ENCODE peak calls at places on chromosomes 12 and 14, in seven cellular contexts. E is SK-N-SH, H is HepG2, F is HCT116, V is H1, I is K562, C is GM12878. U is an unnamed sample. For H3K27me3, the result is how much of the 10 kb centered on the place peaks cover.

GRCh38 chr14:37466623-37467088 is 128.4 kb downstream of the FOXA1 start:
- DNase-seq in E (no peak), H (peak), F (no peak), V (no peak), I (no peak), C (no peak), U (no peak)

GRCh38 chr14:98408713-98409112 is 863.3 kb downstream of the BCL11B start:
- DNase-seq in E (no peak), H (no peak), F (no peak), V (no peak), I (no peak), C (no peak), U (no peak)

GRCh38 chr14:32150392-32150791 is 51.5 kb upstream of the RNU6-7 start:
- DNase-seq in E (no peak), H (no peak), F (no peak), V (no peak), I (peak), C (no peak), U (no peak)

GRCh38 chr14:90797451-90797850 is 18.8 kb downstream of the TTC7B start:
- DNase-seq in E (no peak), H (no peak), F (no peak), V (no peak), I (no peak), C (no peak), U (no peak)

GRCh38 chr12:115313929-115314328 is 630.0 kb upstream of the TBX3 start:
- DNase-seq in E (no peak), H (peak), F (no peak), V (no peak), I (no peak), C (no peak), U (no peak)

GRCh38 chr12:49903700-49904423 is at the start of gene FAIM2:
- DNase-seq in E (peak), H (no peak), F (no peak), V (no peak), I (no peak), C (no peak), U (no peak)

GRCh38 chr14:72201645-72202044 is 269.4 kb downstream of the RGS6 start:
- DNase-seq in E (no peak), H (no peak), F (no peak), V (no peak), I (no peak), C (no peak), U (no peak)

GRCh38 chr12:50788562-50788961 is 24.7 kb downstream of the ATF1 start:
- DNase-seq in E (no peak), H (peak), F (no peak), V (peak), I (no peak), C (no peak), U (no peak)

GRCh38 chr12:49783917-49784676 is 42.7 kb downstream of the TMBIM6 start:
- DNase-seq in E (no peak), H (no peak), F (no peak), V (no peak), I (no peak), C (no peak), U (no peak)

GRCh38 chr14:69917287-69917686 is 38.1 kb downstream of the SMOC1 start:
- DNase-seq in E (no peak), H (peak), F (no peak), V (no peak), I (no peak), C (no peak), U (no peak)

GRCh38 chr14:68359862-68360552 is 432.9 kb downstream of the ZFP36L1 start:
- DNase-seq in E (no peak), H (no peak), F (peak), V (no peak), I (peak), C (no peak), U (no peak)

GRCh38 chr14:105857816-105858675 is 331.7 kb downstream of the TMEM121 start:
- DNase-seq in E (no peak), H (no peak), F (no peak), V (no peak), I (no peak), C (no peak), U (no peak)

GRCh38 chr12:25121916-25122315 is 73.0 kb downstream of the DNAI7 start:
- DNase-seq in E (no peak), H (no peak), F (no peak), V (no peak), I (no peak), C (no peak), U (no peak)

GRCh38 chr12:107435072-107435471 is 250.5 kb upstream of the PWP1 start:
- DNase-seq in E (no peak), H (no peak), F (no peak), V (no peak), I (no peak), C (no peak), U (no peak)

GRCh38 chr14:68943107-68943506 is 36.0 kb downstream of the ACTN1 start:
- DNase-seq in E (no peak), H (no peak), F (no peak), V (no peak), I (no peak), C (no peak), U (no peak)

GRCh38 chr12:28872654-28873268 is 276.3 kb upstream of the FAR2 start:
- DNase-seq in E (peak), H (peak), F (peak), V (peak), I (peak), C (no peak), U (peak)

GRCh38 chr12:79681008-79681590 is 9.7 kb downstream of the PAWR start:
- DNase-seq in E (no peak), H (no peak), F (no peak), V (no peak), I (no peak), C (no peak), U (no peak)

GRCh38 chr12:33628087-33628486 is 188.5 kb upstream of the SYT10 start:
- DNase-seq in E (no peak), H (no peak), F (no peak), V (no peak), I (no peak), C (no peak), U (no peak)

GRCh38 chr12:107843351-107844311 is 69.1 kb downstream of the ASCL4 start:
- DNase-seq in E (peak), H (no peak), F (no peak), V (peak), I (no peak), C (no peak), U (no peak)

GRCh38 chr12:30417697-30418231 is 277.9 kb downstream of the IPO8 start:
- DNase-seq in E (no peak), H (no peak), F (peak), V (no peak), I (no peak), C (no peak), U (no peak)

GRCh38 chr14:85617799-85618198 is 87.9 kb downstream of the FLRT2 start:
- DNase-seq in E (no peak), H (no peak), F (no peak), V (no peak), I (no peak), C (no peak), U (peak)

DNA sequence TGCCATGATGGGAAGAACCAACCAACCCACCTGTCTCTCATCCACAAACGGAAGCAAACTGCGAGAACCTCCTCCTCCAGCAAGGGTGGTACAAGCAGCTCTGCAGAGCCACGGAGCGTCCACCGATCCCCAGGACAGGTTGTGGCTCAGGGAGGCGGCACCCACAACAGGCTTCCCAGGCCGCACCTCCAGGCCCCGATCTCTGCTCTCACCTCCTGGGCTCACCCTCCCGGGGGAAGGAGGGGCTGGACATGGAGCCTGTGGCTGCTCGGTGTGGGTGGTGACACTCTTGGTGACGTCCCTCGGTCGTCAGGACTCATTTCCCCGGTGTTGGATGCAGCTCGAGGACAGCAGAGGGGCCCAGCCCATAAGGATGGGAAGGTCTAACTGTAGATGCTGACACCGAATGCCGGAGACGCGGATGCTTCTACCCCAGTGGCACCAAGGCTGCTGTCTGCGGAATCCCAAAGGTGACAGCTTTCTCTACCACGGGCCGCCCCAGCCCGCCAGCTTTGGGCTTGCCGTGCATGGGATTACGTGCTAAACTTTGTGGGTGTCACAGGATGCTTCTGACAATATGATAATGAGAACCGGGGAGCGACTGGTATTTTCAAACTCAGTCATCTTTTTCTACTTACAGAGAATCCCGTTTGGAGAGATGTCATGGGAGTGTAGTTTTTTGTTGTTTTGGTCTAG is 58.0 kb downstream of the STX2 start:
- DNase-seq in E (no peak), H (no peak), F (no peak), V (no peak), I (no peak), C (no peak), U (no peak)
- H3K27me3 ChIP-seq in E (under half), H (under half), F (under half), V (under half), I (under half), C (under half), U (under half)

GRCh38 chr12:2283910-2284309 is 231.1 kb downstream of the CACNA1C start:
- DNase-seq in E (no peak), H (no peak), F (no peak), V (no peak), I (no peak), C (no peak), U (no peak)
- H3K4me3 ChIP-seq in E (no peak), H (no peak), F (no peak), V (no peak), I (no peak), C (no peak), U (no peak)

DNA sequence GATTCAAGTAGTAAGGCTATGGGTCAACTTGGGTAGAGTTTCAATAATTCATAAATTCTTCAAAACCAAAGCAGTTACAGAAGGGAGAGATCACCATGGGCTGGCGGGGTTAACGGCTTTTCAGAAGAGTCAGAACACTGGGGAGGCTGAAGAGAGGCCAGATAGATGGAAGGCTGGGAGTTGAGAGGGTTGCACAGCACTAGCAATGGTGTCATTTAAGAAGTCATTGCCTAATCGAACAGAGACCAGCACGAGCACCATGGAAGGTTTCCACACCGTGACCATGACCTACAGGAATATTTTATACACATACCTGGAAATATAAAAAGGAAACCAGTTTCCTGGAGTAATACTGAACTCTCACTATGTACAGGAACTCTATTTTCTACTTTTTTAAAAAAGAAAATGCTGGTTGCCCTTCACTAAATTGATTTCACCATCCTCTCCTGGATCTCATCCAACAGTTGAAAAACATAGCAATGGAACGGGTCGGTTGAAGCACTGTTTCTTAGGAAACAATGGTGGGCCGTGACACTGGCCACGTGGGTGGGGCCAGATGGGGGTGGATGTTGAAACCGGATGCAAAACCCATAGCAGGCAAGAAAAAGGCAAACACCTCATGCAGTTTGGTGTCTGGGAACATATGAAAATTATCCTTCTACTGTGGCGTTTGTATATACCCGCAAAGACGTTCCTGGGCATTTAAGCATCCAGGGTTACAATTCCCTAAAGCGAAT is 38.0 kb upstream of the RIN3 start:
- DNase-seq in E (no peak), H (peak), F (no peak), V (peak), I (no peak), C (no peak), U (no peak)
- TF ChIP-seq YY1 in E (no peak), H (no peak), F (no peak), V (no peak), I (no peak), C (no peak), U (no peak)

DNA sequence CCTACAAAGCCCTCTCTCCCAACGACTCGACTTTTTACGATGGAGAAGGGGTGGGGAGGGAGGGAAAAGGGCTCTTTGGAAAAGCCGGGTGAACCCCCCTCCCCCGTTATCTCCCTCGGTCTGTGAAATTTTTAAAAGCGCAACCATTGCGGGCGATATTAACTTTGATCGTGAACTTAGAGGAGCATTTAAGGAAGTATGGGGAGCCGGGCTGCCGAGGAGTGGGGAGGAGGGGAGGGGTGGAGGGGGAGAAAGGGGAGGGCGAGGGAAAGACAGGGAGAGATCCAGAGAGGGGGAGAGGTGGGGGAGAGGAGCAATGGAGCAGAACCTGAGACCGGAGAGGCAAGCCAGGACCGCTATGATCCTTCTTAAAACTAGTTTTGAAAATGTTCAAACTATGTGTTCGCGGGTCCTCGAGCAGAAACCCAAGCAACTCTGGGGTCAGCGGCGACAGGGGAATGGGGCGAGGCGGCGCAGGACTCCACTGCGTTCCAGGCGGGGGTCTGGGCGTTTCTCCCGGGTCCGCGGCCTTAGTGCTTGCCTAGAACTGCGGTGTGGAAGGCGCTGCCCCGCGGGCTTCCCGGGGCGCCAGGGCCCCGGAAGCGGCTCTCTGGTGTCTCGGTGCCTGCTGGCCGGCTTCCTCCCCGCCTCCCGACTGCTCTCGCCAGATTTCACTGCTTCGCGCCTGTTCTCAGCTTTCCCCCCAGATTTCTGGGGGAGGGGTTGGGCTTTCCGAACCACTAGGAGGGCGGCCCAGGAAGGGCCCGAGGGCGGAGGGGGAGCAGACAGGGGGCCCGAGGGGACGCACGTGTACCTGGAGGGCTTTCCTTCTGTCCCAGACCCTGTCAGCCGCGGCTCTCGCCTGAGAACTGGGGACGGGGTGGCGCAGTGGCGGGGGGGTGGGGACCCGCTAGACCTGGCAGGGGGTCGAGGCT is at the start of gene HOTAIR:
- DNase-seq in E (peak), H (no peak), F (no peak), V (no peak), I (no peak), C (no peak), U (no peak)
- H3K27me3 ChIP-seq in E (half or more), H (half or more), F (under half), V (half or more), I (under half), C (under half), U (half or more)

GRCh38 chr12:102879-103168 is 36.3 kb downstream of the IQSEC3 start:
- DNase-seq in E (no peak), H (no peak), F (no peak), V (peak), I (no peak), C (no peak), U (no peak)
- H3K4me3 ChIP-seq in E (no peak), H (no peak), F (no peak), V (no peak), I (no peak), C (no peak), U (no peak)

DNA sequence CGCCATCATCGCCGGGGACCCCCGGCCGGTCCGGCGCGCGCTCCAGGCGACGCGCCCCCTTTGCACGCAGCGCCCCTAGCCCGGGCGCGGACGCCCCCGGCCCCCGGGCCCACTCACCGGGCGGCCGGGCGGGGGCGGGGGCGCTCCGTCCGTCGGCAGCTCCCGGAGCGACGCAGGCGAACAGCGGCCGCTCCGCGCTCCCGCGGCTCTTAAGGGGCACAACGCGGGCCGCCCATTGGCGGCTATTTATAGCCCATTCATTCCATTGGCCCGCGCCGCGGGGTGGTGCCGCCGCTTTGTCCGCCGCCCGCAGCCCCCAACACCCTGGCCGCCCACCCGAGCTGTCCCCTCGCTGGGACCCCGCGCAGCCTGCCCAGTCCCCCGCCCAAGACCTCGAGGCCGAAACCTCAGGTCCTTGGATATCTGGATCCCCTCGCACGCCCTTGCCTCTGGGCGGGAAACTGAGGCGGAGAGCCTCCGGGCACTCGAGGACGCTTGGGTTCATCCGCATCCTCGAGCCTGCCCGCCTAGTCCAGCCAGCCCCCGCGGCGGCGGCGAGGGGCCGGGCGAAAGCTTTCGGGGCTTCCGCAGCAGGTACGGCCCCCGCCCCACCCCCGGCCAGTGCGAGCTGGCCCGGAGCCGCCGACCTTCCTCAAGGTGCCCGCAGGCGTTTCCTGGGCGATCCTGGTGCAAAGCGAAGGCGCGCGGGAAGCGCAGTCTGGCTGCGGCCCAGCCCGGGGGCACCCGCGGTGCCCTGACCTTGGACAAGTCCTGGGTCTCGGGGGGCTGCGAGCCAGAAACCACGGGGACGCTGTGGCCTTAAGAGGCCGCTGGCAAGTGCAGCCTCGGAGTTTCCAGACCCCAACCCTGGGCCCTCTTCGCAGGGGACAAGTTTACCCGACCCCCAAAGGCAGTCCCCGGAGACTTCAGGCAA is at the start of gene CKB:
- DNase-seq in E (peak), H (no peak), F (no peak), V (peak), I (peak), C (no peak), U (no peak)
- TF ChIP-seq YY1 in E (no peak), H (no peak), F (no peak), V (no peak), I (peak), C (no peak), U (no peak)

DNA sequence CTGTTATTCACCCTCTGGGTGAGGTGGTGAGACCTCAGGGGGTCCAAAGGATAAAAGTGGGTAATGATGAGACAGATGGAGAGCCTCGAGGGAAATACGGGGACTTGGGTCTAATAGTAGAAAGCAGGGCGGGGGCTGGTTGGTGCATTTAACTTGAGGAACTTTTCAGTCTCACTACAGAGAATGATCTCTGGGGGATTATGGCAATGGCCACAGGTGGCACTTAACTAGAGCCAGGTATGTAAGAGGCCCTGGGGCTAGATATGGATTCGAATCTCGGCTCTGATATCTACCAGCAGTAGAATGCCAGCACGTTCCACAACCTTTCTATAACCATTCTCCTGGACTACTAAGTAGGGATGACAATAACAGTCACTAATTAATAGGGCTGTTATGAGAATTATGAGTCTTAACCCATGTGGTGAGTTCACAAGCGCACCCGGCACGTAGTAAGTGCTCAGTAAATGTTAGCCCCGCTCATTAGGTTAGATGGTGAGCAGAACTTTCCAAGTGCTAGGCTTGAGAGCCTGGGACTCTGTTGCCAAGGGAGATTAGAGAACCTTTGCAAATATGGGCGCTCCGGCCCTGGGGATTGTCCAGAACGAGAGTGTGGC is 893 bp upstream of the PLXNC1 start:
- DNase-seq in E (no peak), H (no peak), F (no peak), V (peak), I (no peak), C (no peak), U (no peak)
- H3K27me3 ChIP-seq in E (under half), H (under half), F (under half), V (half or more), I (under half), C (under half), U (half or more)

U was measured in NT2/D1.